ENCODE peak calls at places on chromosomes 7 and 10, in ten cellular contexts. One of them, this sample, is unnamed.

GRCh38 chr10:116170815-116171250 is 102.2 kb downstream of the GFRA1 start:
- DNase-seq in HAP-1: peak; percentile 81
- DNase-seq in lung: no peak
- DNase-seq in HuH-7: no peak
- DNase-seq in H7: peak; percentile 32
- DNase-seq in CD4-positive, alpha-beta T cell: no peak
- DNase-seq in GM03348: peak; percentile 77
- DNase-seq in NCI-H1417: no peak
- DNase-seq in GM23248: peak; percentile 95
- DNase-seq in hypothalamus: no peak
- DNase-seq in this sample: no peak

GRCh38 chr10:14904316-14904732 is 25.7 kb downstream of the SUV39H2 start:
- DNase-seq in HAP-1: peak; percentile 32
- DNase-seq in lung: no peak
- DNase-seq in HuH-7: peak; percentile 50
- DNase-seq in H7: peak; percentile 25
- DNase-seq in CD4-positive, alpha-beta T cell: no peak
- DNase-seq in GM03348: peak; percentile 53
- DNase-seq in NCI-H1417: no peak
- DNase-seq in GM23248: peak; percentile 64
- DNase-seq in hypothalamus: no peak
- DNase-seq in this sample: no peak

GRCh38 chr10:58820862-58821559 is 308.3 kb downstream of the BICC1 start:
- DNase-seq in HAP-1: no peak
- DNase-seq in lung: no peak
- DNase-seq in HuH-7: no peak
- DNase-seq in H7: no peak
- DNase-seq in CD4-positive, alpha-beta T cell: no peak
- DNase-seq in GM03348: peak; percentile 30
- DNase-seq in NCI-H1417: no peak
- DNase-seq in GM23248: peak; percentile 74
- DNase-seq in hypothalamus: no peak
- DNase-seq in this sample: no peak

GRCh38 chr10:69326692-69327091 is 48.4 kb downstream of the HK1 start:
- DNase-seq in HAP-1: no peak
- DNase-seq in lung: no peak
- DNase-seq in HuH-7: no peak
- DNase-seq in H7: no peak
- DNase-seq in CD4-positive, alpha-beta T cell: no peak
- DNase-seq in GM03348: no peak
- DNase-seq in NCI-H1417: no peak
- DNase-seq in GM23248: no peak
- DNase-seq in hypothalamus: no peak
- DNase-seq in this sample: no peak

GRCh38 chr7:69992938-69993337 is 394.7 kb downstream of the AUTS2 start:
- DNase-seq in HAP-1: no peak
- DNase-seq in lung: no peak
- DNase-seq in HuH-7: no peak
- DNase-seq in H7: no peak
- DNase-seq in CD4-positive, alpha-beta T cell: no peak
- DNase-seq in GM03348: no peak
- DNase-seq in NCI-H1417: no peak
- DNase-seq in GM23248: no peak
- DNase-seq in hypothalamus: no peak
- DNase-seq in this sample: no peak

GRCh38 chr7:22668971-22669401 is 58.0 kb upstream of the IL6 start:
- DNase-seq in HAP-1: no peak
- DNase-seq in lung: no peak
- DNase-seq in HuH-7: no peak
- DNase-seq in H7: peak; percentile 23
- DNase-seq in CD4-positive, alpha-beta T cell: no peak
- DNase-seq in GM03348: no peak
- DNase-seq in NCI-H1417: no peak
- DNase-seq in GM23248: no peak
- DNase-seq in hypothalamus: no peak
- DNase-seq in this sample: peak; percentile 79

GRCh38 chr7:480531-481218 is 39.0 kb downstream of the PDGFA start:
- DNase-seq in HAP-1: no peak
- DNase-seq in lung: no peak
- DNase-seq in HuH-7: no peak
- DNase-seq in H7: peak; percentile 76
- DNase-seq in CD4-positive, alpha-beta T cell: no peak
- DNase-seq in GM03348: no peak
- DNase-seq in NCI-H1417: no peak
- DNase-seq in GM23248: no peak
- DNase-seq in hypothalamus: no peak
- DNase-seq in this sample: no peak

GRCh38 chr10:90089724-90090123 is 388.3 kb downstream of the KIF20B start:
- DNase-seq in HAP-1: no peak
- DNase-seq in lung: no peak
- DNase-seq in HuH-7: no peak
- DNase-seq in H7: no peak
- DNase-seq in CD4-positive, alpha-beta T cell: no peak
- DNase-seq in GM03348: no peak
- DNase-seq in NCI-H1417: no peak
- DNase-seq in GM23248: no peak
- DNase-seq in hypothalamus: no peak
- DNase-seq in this sample: no peak

GRCh38 chr10:14259696-14260595 is 70.8 kb downstream of the FRMD4A start:
- DNase-seq in HAP-1: no peak
- DNase-seq in lung: no peak
- DNase-seq in HuH-7: no peak
- DNase-seq in H7: no peak
- DNase-seq in CD4-positive, alpha-beta T cell: no peak
- DNase-seq in GM03348: peak; percentile 44
- DNase-seq in NCI-H1417: peak; percentile 30
- DNase-seq in GM23248: no peak
- DNase-seq in hypothalamus: no peak
- DNase-seq in this sample: no peak

GRCh38 chr7:117190104-117190503 is 132.8 kb downstream of the WNT2 start:
- DNase-seq in HAP-1: no peak
- DNase-seq in lung: no peak
- DNase-seq in HuH-7: no peak
- DNase-seq in H7: no peak
- DNase-seq in CD4-positive, alpha-beta T cell: no peak
- DNase-seq in GM03348: no peak
- DNase-seq in NCI-H1417: no peak
- DNase-seq in GM23248: no peak
- DNase-seq in hypothalamus: no peak
- DNase-seq in this sample: no peak

GRCh38 chr10:133347636-133348517 is 704 bp downstream of the PRAP1 start:
- DNase-seq in HAP-1: no peak
- DNase-seq in lung: no peak
- DNase-seq in HuH-7: peak; percentile 80
- DNase-seq in H7: peak; percentile 73
- DNase-seq in CD4-positive, alpha-beta T cell: no peak
- DNase-seq in GM03348: no peak
- DNase-seq in NCI-H1417: no peak
- DNase-seq in GM23248: no peak
- DNase-seq in hypothalamus: no peak
- DNase-seq in this sample: no peak

GRCh38 chr7:106779877-106780276 is 85.2 kb upstream of the PIK3CG start:
- DNase-seq in HAP-1: no peak
- DNase-seq in lung: no peak
- DNase-seq in HuH-7: peak; percentile 72
- DNase-seq in H7: peak; percentile 42
- DNase-seq in CD4-positive, alpha-beta T cell: no peak
- DNase-seq in GM03348: no peak
- DNase-seq in NCI-H1417: no peak
- DNase-seq in GM23248: no peak
- DNase-seq in hypothalamus: no peak
- DNase-seq in this sample: peak; percentile 76

GRCh38 chr10:99920901-99921300 is 88.8 kb downstream of the DNMBP start:
- DNase-seq in HAP-1: no peak
- DNase-seq in lung: no peak
- DNase-seq in HuH-7: no peak
- DNase-seq in H7: no peak
- DNase-seq in CD4-positive, alpha-beta T cell: no peak
- DNase-seq in GM03348: no peak
- DNase-seq in NCI-H1417: no peak
- DNase-seq in GM23248: peak; percentile 72
- DNase-seq in hypothalamus: no peak
- DNase-seq in this sample: no peak

GRCh38 chr7:39501358-39501757 is 64.8 kb upstream of the YAE1 start:
- DNase-seq in HAP-1: no peak
- DNase-seq in lung: no peak
- DNase-seq in HuH-7: no peak
- DNase-seq in H7: no peak
- DNase-seq in CD4-positive, alpha-beta T cell: no peak
- DNase-seq in GM03348: no peak
- DNase-seq in NCI-H1417: no peak
- DNase-seq in GM23248: no peak
- DNase-seq in hypothalamus: no peak
- DNase-seq in this sample: no peak

GRCh38 chr10:83372646-83373045 is 766.7 kb upstream of the GHITM start:
- DNase-seq in HAP-1: no peak
- DNase-seq in lung: no peak
- DNase-seq in HuH-7: no peak
- DNase-seq in H7: no peak
- DNase-seq in CD4-positive, alpha-beta T cell: no peak
- DNase-seq in GM03348: no peak
- DNase-seq in NCI-H1417: no peak
- DNase-seq in GM23248: no peak
- DNase-seq in hypothalamus: no peak
- DNase-seq in this sample: no peak

GRCh38 chr7:122327969-122328368 is 23.4 kb upstream of the FEZF1 start:
- DNase-seq in HAP-1: no peak
- DNase-seq in lung: no peak
- DNase-seq in HuH-7: no peak
- DNase-seq in H7: no peak
- DNase-seq in CD4-positive, alpha-beta T cell: no peak
- DNase-seq in GM03348: no peak
- DNase-seq in NCI-H1417: no peak
- DNase-seq in GM23248: no peak
- DNase-seq in hypothalamus: no peak
- DNase-seq in this sample: no peak

GRCh38 chr7:97346349-97346748 is 228.9 kb downstream of the SDHAF3 start:
- DNase-seq in HAP-1: no peak
- DNase-seq in lung: no peak
- DNase-seq in HuH-7: no peak
- DNase-seq in H7: no peak
- DNase-seq in CD4-positive, alpha-beta T cell: no peak
- DNase-seq in GM03348: no peak
- DNase-seq in NCI-H1417: no peak
- DNase-seq in GM23248: no peak
- DNase-seq in hypothalamus: no peak
- DNase-seq in this sample: no peak

GRCh38 chr10:48625013-48625412 is 20.1 kb upstream of the ARHGAP22 start:
- DNase-seq in HAP-1: no peak
- DNase-seq in lung: no peak
- DNase-seq in HuH-7: no peak
- DNase-seq in H7: no peak
- DNase-seq in CD4-positive, alpha-beta T cell: no peak
- DNase-seq in GM03348: no peak
- DNase-seq in NCI-H1417: no peak
- DNase-seq in GM23248: peak; percentile 72
- DNase-seq in hypothalamus: no peak
- DNase-seq in this sample: no peak

GRCh38 chr7:31553636-31554035 is 39.7 kb downstream of the ITPRID1 start:
- DNase-seq in HAP-1: no peak
- DNase-seq in lung: no peak
- DNase-seq in HuH-7: no peak
- DNase-seq in H7: no peak
- DNase-seq in CD4-positive, alpha-beta T cell: no peak
- DNase-seq in GM03348: no peak
- DNase-seq in NCI-H1417: no peak
- DNase-seq in GM23248: no peak
- DNase-seq in hypothalamus: no peak
- DNase-seq in this sample: no peak

GRCh38 chr7:38518516-38518915 is 112.7 kb downstream of the AMPH start:
- DNase-seq in HAP-1: no peak
- DNase-seq in lung: no peak
- DNase-seq in HuH-7: no peak
- DNase-seq in H7: no peak
- DNase-seq in CD4-positive, alpha-beta T cell: no peak
- DNase-seq in GM03348: peak; percentile 19
- DNase-seq in NCI-H1417: no peak
- DNase-seq in GM23248: peak; percentile 38
- DNase-seq in hypothalamus: no peak
- DNase-seq in this sample: no peak

GRCh38 chr7:3953133-3953532 is 652.1 kb downstream of the SDK1 start:
- DNase-seq in HAP-1: no peak
- DNase-seq in lung: no peak
- DNase-seq in HuH-7: no peak
- DNase-seq in H7: no peak
- DNase-seq in CD4-positive, alpha-beta T cell: no peak
- DNase-seq in GM03348: no peak
- DNase-seq in NCI-H1417: no peak
- DNase-seq in GM23248: no peak
- DNase-seq in hypothalamus: no peak
- DNase-seq in this sample: no peak

GRCh38 chr7:739964-740942 is 13.2 kb upstream of the PRKAR1B start:
- DNase-seq in HAP-1: no peak
- DNase-seq in lung: no peak
- DNase-seq in HuH-7: no peak
- DNase-seq in H7: peak; percentile 55
- DNase-seq in CD4-positive, alpha-beta T cell: no peak
- DNase-seq in GM03348: no peak
- DNase-seq in NCI-H1417: no peak
- DNase-seq in GM23248: no peak
- DNase-seq in hypothalamus: no peak
- DNase-seq in this sample: no peak

GRCh38 chr10:113175756-113176651 is 226.0 kb downstream of the TCF7L2 start:
- DNase-seq in HAP-1: no peak
- DNase-seq in lung: no peak
- DNase-seq in HuH-7: no peak
- DNase-seq in H7: no peak
- DNase-seq in CD4-positive, alpha-beta T cell: no peak
- DNase-seq in GM03348: no peak
- DNase-seq in NCI-H1417: no peak
- DNase-seq in GM23248: no peak
- DNase-seq in hypothalamus: no peak
- DNase-seq in this sample: peak; percentile 63

GRCh38 chr10:5812283-5813090 is 747 bp downstream of the GDI2 start:
- DNase-seq in HAP-1: peak; percentile 79
- DNase-seq in lung: peak; percentile 49
- DNase-seq in HuH-7: no peak
- DNase-seq in H7: peak; percentile 85
- DNase-seq in CD4-positive, alpha-beta T cell: peak; percentile 25
- DNase-seq in GM03348: peak; percentile 76
- DNase-seq in NCI-H1417: peak; percentile 11
- DNase-seq in GM23248: peak; percentile 61
- DNase-seq in hypothalamus: peak; percentile 24
- DNase-seq in this sample: peak; percentile 61

GRCh38 chr10:17209302-17209701 is 7.8 kb upstream of the TRDMT1 start:
- DNase-seq in HAP-1: no peak
- DNase-seq in lung: no peak
- DNase-seq in HuH-7: no peak
- DNase-seq in H7: no peak
- DNase-seq in CD4-positive, alpha-beta T cell: no peak
- DNase-seq in GM03348: no peak
- DNase-seq in NCI-H1417: no peak
- DNase-seq in GM23248: peak; percentile 16
- DNase-seq in hypothalamus: no peak
- DNase-seq in this sample: no peak

GRCh38 chr7:27188666-27189559 is 3.9 kb upstream of the HOXA11 start:
- DNase-seq in HAP-1: peak; percentile 71
- DNase-seq in lung: no peak
- DNase-seq in HuH-7: no peak
- DNase-seq in H7: peak; percentile 80
- DNase-seq in CD4-positive, alpha-beta T cell: peak; percentile 58
- DNase-seq in GM03348: no peak
- DNase-seq in NCI-H1417: no peak
- DNase-seq in GM23248: no peak
- DNase-seq in hypothalamus: no peak
- DNase-seq in this sample: peak; percentile 72

GRCh38 chr7:138773176-138773575 is 24.6 kb upstream of the TMEM213 start:
- DNase-seq in HAP-1: no peak
- DNase-seq in lung: no peak
- DNase-seq in HuH-7: no peak
- DNase-seq in H7: no peak
- DNase-seq in CD4-positive, alpha-beta T cell: no peak
- DNase-seq in GM03348: no peak
- DNase-seq in NCI-H1417: no peak
- DNase-seq in GM23248: no peak
- DNase-seq in hypothalamus: no peak
- DNase-seq in this sample: no peak

GRCh38 chr7:96833701-96834453 is 124.2 kb upstream of the SEM1 start:
- DNase-seq in HAP-1: no peak
- DNase-seq in lung: no peak
- DNase-seq in HuH-7: no peak
- DNase-seq in H7: no peak
- DNase-seq in CD4-positive, alpha-beta T cell: no peak
- DNase-seq in GM03348: no peak
- DNase-seq in NCI-H1417: no peak
- DNase-seq in GM23248: no peak
- DNase-seq in hypothalamus: no peak
- DNase-seq in this sample: no peak

This sample was measured in islet precursor cell.